ENCODE peak calls at places on chromosomes 2 and 18, in five cellular contexts. B is activated gamma-delta T cell treated with anti-CD3 and anti-CD28 coated beads, Interleukin-2, amount 50 U/mL, for 16 hours; O is GM20000; G is H54; H is right cardiac atrium. K is an unnamed sample.

GRCh38 chr2:207352978-207353377 is 176.8 kb upstream of the CREB1 start:
- DNase-seq in G (no peak), H (no peak), O (no peak), B (no peak), K (no peak)

GRCh38 chr18:24839991-24840390 is 379.6 kb downstream of the HRH4 start:
- DNase-seq in H (no peak), B (no peak), O (no peak), G (no peak), K (no peak)

GRCh38 chr18:59994357-59994756 is 94.6 kb downstream of the PMAIP1 start:
- DNase-seq in O (no peak), H (no peak), B (no peak), G (no peak), K (no peak)

GRCh38 chr2:28377984-28378678 is 14.5 kb upstream of the FOSL2 start:
- DNase-seq in B (no peak), O (no peak), H (peak), G (no peak), K (no peak)

GRCh38 chr2:10901160-10901559 is 10.6 kb upstream of the KCNF1 start:
- DNase-seq in G (peak), H (no peak), O (no peak), B (no peak), K (no peak)

GRCh38 chr2:1569879-1570450 is 156.7 kb downstream of the TPO start:
- DNase-seq in G (no peak), B (no peak), O (no peak), H (no peak), K (no peak)

GRCh38 chr2:174035981-174036742 is 71.0 kb upstream of the SP3 start:
- DNase-seq in H (peak), O (no peak), B (no peak), G (peak), K (no peak)

GRCh38 chr2:55120634-55121359 is 70.5 kb upstream of the RTN4 start:
- DNase-seq in H (peak), G (no peak), O (no peak), B (no peak), K (no peak)

GRCh38 chr2:127525692-127526141 is 572 bp downstream of the IWS1 start:
- DNase-seq in B (no peak), G (no peak), H (no peak), O (peak), K (no peak)

GRCh38 chr2:227617316-227618250 is at the start of gene SCYGR4:
- DNase-seq in H (no peak), B (no peak), O (no peak), G (no peak), K (no peak)

GRCh38 chr2:204538179-204539009 is 6.9 kb upstream of the PARD3B start:
- DNase-seq in B (no peak), O (no peak), H (peak), G (no peak), K (no peak)

GRCh38 chr2:108139521-108139920 is 100.2 kb upstream of the SULT1C3 start:
- DNase-seq in G (no peak), B (no peak), O (no peak), H (no peak), K (no peak)

GRCh38 chr2:173239644-173240043 is 115.0 kb upstream of the CDCA7 start:
- DNase-seq in G (no peak), H (no peak), B (no peak), O (peak), K (peak)

GRCh38 chr2:165435611-165436010 is 33.9 kb upstream of the CSRNP3 start:
- DNase-seq in B (no peak), G (no peak), H (no peak), O (no peak), K (no peak)

GRCh38 chr2:172106128-172106961 is 3.6 kb upstream of the DLX2 start:
- DNase-seq in H (peak), B (no peak), G (no peak), O (peak), K (no peak)

GRCh38 chr2:213766465-213766891 is 482.2 kb downstream of the SPAG16 start:
- DNase-seq in B (no peak), G (no peak), H (no peak), O (peak), K (peak)

GRCh38 chr2:231041061-231041689 is 3.9 kb downstream of the C2orf72 start:
- DNase-seq in H (no peak), G (peak), B (no peak), O (no peak), K (no peak)

GRCh38 chr18:27746241-27746640 is 430.7 kb downstream of the CDH2 start:
- DNase-seq in H (no peak), B (no peak), O (no peak), G (no peak), K (no peak)

GRCh38 chr18:73724908-73725307 is 422.7 kb downstream of the FBXO15 start:
- DNase-seq in G (no peak), H (no peak), B (no peak), O (no peak), K (no peak)

GRCh38 chr2:17749753-17750438 is 3.7 kb downstream of the SMC6 start:
- DNase-seq in O (peak), B (no peak), G (no peak), H (no peak), K (no peak)

GRCh38 chr2:138104071-138104470 is 139.8 kb downstream of the HNMT start:
- DNase-seq in B (no peak), H (no peak), G (no peak), O (no peak), K (no peak)

GRCh38 chr2:187117483-187117882 is 268.5 kb upstream of the ZSWIM2 start:
- DNase-seq in O (no peak), G (no peak), H (no peak), B (no peak), K (no peak)

GRCh38 chr2:206158563-206159345 is 490 bp downstream of the NDUFS1 start:
- DNase-seq in H (no peak), O (no peak), B (no peak), G (no peak), K (no peak)

GRCh38 chr2:61905372-61906186 is at the start of gene COMMD1:
- DNase-seq in G (peak), H (peak), O (peak), B (peak), K (peak)

GRCh38 chr18:63319383-63320040 is at the start of gene BCL2:
- DNase-seq in O (no peak), G (peak), B (no peak), H (no peak), K (no peak)

GRCh38 chr18:3665780-3666525 is 216.0 kb downstream of the TGIF1 start:
- DNase-seq in O (peak), H (peak), B (peak), G (peak), K (peak)

GRCh38 chr2:20212871-20213503 is 11.9 kb downstream of the SDC1 start:
- DNase-seq in B (no peak), H (peak), O (no peak), G (no peak), K (no peak)

GRCh38 chr2:131413148-131413747 is 49.3 kb upstream of the RAB6D start:
- DNase-seq in O (peak), B (no peak), G (peak), H (no peak), K (peak)

GRCh38 chr2:27323592-27324285 is 842 bp upstream of the MPV17 start:
- DNase-seq in H (no peak), G (no peak), O (no peak), B (no peak), K (no peak)

GRCh38 chr2:128026422-128027277 is 1.2 kb downstream of the SAP130 start:
- DNase-seq in G (no peak), O (no peak), H (no peak), B (no peak), K (no peak)

GRCh38 chr2:231132126-231132525 is 7.3 kb upstream of the HTR2B start:
- DNase-seq in H (no peak), O (no peak), B (no peak), G (no peak), K (no peak)

K was measured in GM12878.